ENCODE peak calls at places on chromosome 7, in seven cellular contexts. I, O, H, C, A, V and F are unnamed samples.

GRCh38 chr7:26515462-26515861 is 223.8 kb downstream of the SNX10 start:
- DNase-seq in A (no peak), H (no peak), I (no peak), C (no peak), O (no peak), V (no peak), F (no peak)

GRCh38 chr7:157396316-157397035 is 59.7 kb downstream of the DNAJB6 start:
- DNase-seq in A (no peak), O (no peak), C (no peak), V (no peak), I (no peak), H (no peak), F (no peak)

GRCh38 chr7:35727571-35727970 is 32.6 kb upstream of the HERPUD2 start:
- DNase-seq in V (no peak), H (no peak), I (no peak), O (peak), A (no peak), C (no peak), F (no peak)

GRCh38 chr7:121633186-121633585 is 237.1 kb upstream of the FAM3C start:
- DNase-seq in H (no peak), I (no peak), C (no peak), V (no peak), A (no peak), O (no peak), F (no peak)

GRCh38 chr7:78635394-78635793 is 818.1 kb downstream of the MAGI2 start:
- DNase-seq in I (no peak), V (no peak), A (no peak), C (no peak), O (no peak), H (no peak), F (no peak)

GRCh38 chr7:150715738-150716137 is 675 bp upstream of the GIMAP1 start:
- DNase-seq in I (no peak), A (no peak), O (no peak), H (no peak), V (no peak), C (no peak), F (no peak)

GRCh38 chr7:128136215-128136597 is 104.9 kb upstream of the LEP start:
- DNase-seq in I (no peak), O (no peak), H (no peak), A (peak), C (no peak), V (no peak), F (peak)

GRCh38 chr7:136009488-136010079 is 32.4 kb upstream of the MTPN start:
- DNase-seq in A (no peak), O (no peak), V (no peak), C (no peak), I (no peak), H (no peak), F (no peak)

GRCh38 chr7:79692015-79692414 is 238.5 kb upstream of the MAGI2 start:
- DNase-seq in A (no peak), H (no peak), C (no peak), V (no peak), I (no peak), O (no peak), F (no peak)

GRCh38 chr7:157800281-157800680 is 463.5 kb downstream of the DNAJB6 start:
- DNase-seq in A (no peak), O (no peak), I (no peak), C (no peak), V (peak), H (no peak), F (no peak)

GRCh38 chr7:126696236-126696635 is 556.5 kb downstream of the GRM8 start:
- DNase-seq in O (no peak), I (no peak), A (no peak), C (no peak), V (no peak), H (no peak), F (no peak)

GRCh38 chr7:14606101-14606500 is 296.4 kb downstream of the DGKB start:
- DNase-seq in V (no peak), H (no peak), A (no peak), O (no peak), I (no peak), C (no peak), F (no peak)

GRCh38 chr7:11730725-11731124 is 101.3 kb downstream of the THSD7A start:
- DNase-seq in H (no peak), C (no peak), O (no peak), A (no peak), I (no peak), V (no peak), F (no peak)

GRCh38 chr7:133650487-133651292 is 397.8 kb downstream of the EXOC4 start:
- DNase-seq in A (no peak), H (no peak), V (no peak), C (no peak), I (no peak), O (no peak), F (no peak)

GRCh38 chr7:1693991-1694524 is 24.0 kb downstream of the ELFN1 start:
- DNase-seq in C (no peak), V (peak), I (peak), A (no peak), O (no peak), H (no peak), F (no peak)

GRCh38 chr7:26073041-26073440 is 79.0 kb upstream of the NFE2L3 start:
- DNase-seq in V (no peak), C (no peak), I (no peak), O (no peak), A (no peak), H (no peak), F (no peak)

GRCh38 chr7:22269963-22270362 is 87.0 kb downstream of the RAPGEF5 start:
- DNase-seq in H (no peak), O (no peak), C (no peak), I (no peak), V (no peak), A (no peak), F (no peak)